ENCODE peak calls at places on chromosomes 12 and 14, in five cellular contexts. C, R, E, Y and Q are unnamed samples.

GRCh38 chr12:58455146-58455545 is 465.2 kb downstream of the LRIG3 start:
- DNase-seq in Y (no peak), R (no peak), C (no peak), E (no peak), Q (no peak)

GRCh38 chr14:93008381-93008780 is 85.4 kb downstream of the CHGA start:
- DNase-seq in Y (no peak), C (no peak), R (no peak), E (no peak), Q (no peak)

GRCh38 chr12:96578526-96579125 is 89.2 kb downstream of the CFAP54 start:
- DNase-seq in R (no peak), Y (peak), C (no peak), E (no peak), Q (peak)

GRCh38 chr12:31929140-31929526 is 30.1 kb upstream of the RESF1 start:
- DNase-seq in R (no peak), E (no peak), C (no peak), Y (no peak), Q (no peak)

GRCh38 chr12:51883998-51884675 is 3.8 kb upstream of the ANKRD33 start:
- DNase-seq in E (no peak), C (no peak), Y (no peak), R (no peak), Q (no peak)

GRCh38 chr14:59728294-59728693 is 142.3 kb downstream of the RTN1 start:
- DNase-seq in R (no peak), E (no peak), C (no peak), Y (no peak), Q (no peak)

GRCh38 chr14:100402631-100403030 is 79.5 kb downstream of the SLC25A47 start:
- DNase-seq in R (no peak), Y (no peak), E (no peak), C (no peak), Q (no peak)

GRCh38 chr12:52628111-52628507 is 9.8 kb upstream of the KRT73 start:
- DNase-seq in Y (no peak), C (no peak), E (no peak), R (no peak), Q (no peak)

GRCh38 chr12:1883513-1883912 is 34.9 kb downstream of the CACNA2D4 start:
- DNase-seq in Y (no peak), E (no peak), R (no peak), C (no peak), Q (no peak)

GRCh38 chr12:100504820-100505219 is 31.2 kb downstream of the NR1H4 start:
- DNase-seq in Y (no peak), E (no peak), C (peak), R (no peak), Q (no peak)

GRCh38 chr12:8989425-8989824 is at the start of gene KLRG1:
- DNase-seq in E (no peak), C (no peak), Y (no peak), R (no peak), Q (no peak)

GRCh38 chr12:42963993-42964392 is 374.4 kb upstream of the PRICKLE1 start:
- DNase-seq in R (no peak), C (no peak), Y (no peak), E (no peak), Q (no peak)

GRCh38 chr12:103272949-103273348 is 222.8 kb downstream of the C12orf42 start:
- DNase-seq in C (no peak), E (no peak), R (no peak), Y (no peak), Q (peak)

GRCh38 chr14:48553443-48553842 is 878.0 kb upstream of the MDGA2 start:
- DNase-seq in C (no peak), Y (no peak), E (no peak), R (no peak), Q (no peak)

GRCh38 chr12:6614513-6615177 is 7.5 kb upstream of the CHD4 start:
- DNase-seq in C (no peak), R (no peak), Y (no peak), E (no peak), Q (no peak)

GRCh38 chr12:6612652-6613014 is 5.5 kb upstream of the CHD4 start:
- DNase-seq in R (no peak), C (no peak), E (no peak), Y (peak), Q (no peak)

GRCh38 chr12:6613015-6613775 is 6.0 kb upstream of the CHD4 start:
- DNase-seq in E (peak), C (peak), Y (peak), R (no peak), Q (peak)

GRCh38 chr12:6613776-6614512 is 6.8 kb upstream of the CHD4 start:
- DNase-seq in Y (peak), E (peak), R (no peak), C (peak), Q (peak)

DNA sequence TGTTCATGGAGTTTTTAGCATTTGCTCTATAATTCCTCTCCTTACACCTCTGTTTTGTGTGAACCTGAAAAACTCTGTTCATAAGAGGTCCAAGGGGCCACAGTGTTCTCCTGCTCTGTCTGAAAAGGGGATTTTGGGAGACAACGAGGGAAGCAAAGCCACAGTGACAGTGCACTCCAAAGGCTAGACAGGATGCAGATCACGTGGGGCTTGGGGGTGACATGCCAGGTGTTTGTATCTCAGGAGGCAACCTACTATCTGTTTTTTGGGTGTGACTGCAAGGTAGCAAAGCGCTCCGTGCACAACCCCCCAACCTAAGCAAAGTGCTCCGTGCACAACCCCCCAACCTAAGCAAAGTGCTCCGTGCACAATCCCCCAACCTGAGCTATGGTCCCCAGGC is 5.1 kb upstream of the CHD4 start:
- DNase-seq in Y (peak), E (no peak), C (peak), R (no peak), Q (no peak)
- H3K4me3 ChIP-seq in Y (peak), E (no peak), C (no peak), R (peak), Q (no peak)

DNA sequence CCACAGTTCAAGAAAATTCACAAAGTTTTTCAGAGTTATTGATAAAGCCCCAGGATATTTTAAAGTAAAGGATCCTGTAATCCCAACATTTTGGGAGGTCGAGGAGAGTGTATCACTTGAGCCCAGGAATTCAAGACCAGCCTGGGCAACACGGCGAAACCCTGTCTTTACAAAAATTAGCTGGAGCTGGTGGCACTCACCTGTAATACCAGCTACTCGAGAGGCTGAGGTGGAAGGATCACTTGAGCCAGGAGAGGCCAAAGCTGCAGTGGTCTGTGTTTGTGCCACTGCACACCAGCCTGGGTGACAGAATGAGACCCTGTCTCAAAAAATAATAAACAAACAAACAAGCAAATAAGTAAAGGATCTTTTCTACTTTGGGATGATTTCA is 39.5 kb upstream of the LRRK2 start:
- DNase-seq in C (no peak), E (no peak), Y (no peak), R (no peak), Q (no peak)
- TF ChIP-seq CTCF in C (no peak), E (no peak), Y (no peak), R (no peak), Q (no peak)

DNA sequence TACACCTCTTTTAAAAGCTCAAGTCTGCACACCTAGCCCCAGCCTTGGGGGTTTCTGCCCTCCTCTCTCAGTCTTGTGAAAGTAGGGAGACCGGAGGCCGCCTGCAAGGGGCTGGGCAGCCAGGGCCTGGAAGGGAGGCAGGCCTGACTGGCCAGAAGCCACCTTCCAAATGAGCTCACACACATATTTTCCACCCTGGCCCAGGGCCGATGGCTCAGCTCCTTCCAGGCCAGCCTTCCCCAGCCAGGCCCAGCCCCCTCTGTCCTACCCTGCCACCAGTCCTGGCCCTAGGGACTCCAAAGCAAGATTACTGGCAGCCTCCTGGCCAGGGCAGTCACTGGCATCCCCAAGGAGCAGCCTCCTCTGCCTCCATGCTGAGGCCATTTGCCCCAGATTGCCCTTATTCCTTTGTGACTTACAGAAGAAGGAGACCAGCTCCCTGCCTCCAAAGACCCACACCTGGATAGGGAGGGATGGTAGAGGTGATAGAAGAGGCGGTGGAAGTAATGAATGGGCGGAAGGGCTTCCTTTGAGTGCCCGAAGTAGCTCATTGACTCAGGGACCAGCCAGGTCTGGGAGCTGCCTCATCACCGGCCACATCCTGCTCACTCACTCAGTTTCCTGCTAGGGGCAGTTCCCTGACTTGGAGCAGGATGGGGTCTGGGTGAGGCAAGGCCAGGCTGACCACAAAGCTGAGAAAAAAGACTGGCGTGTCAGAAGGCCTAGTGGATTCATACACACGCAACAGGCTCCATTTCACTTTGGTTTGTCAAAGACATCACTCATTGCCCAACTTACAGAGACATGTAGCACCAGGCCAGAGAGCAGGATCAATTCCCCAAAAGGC is 14.8 kb downstream of the MMP14 start:
- DNase-seq in E (peak), R (no peak), C (peak), Y (no peak), Q (peak)
- H3K4me3 ChIP-seq in E (no peak), R (no peak), C (no peak), Y (no peak), Q (no peak)

GRCh38 chr12:111607239-111607638 is 8.1 kb upstream of the ATXN2 start:
- DNase-seq in R (no peak), Y (no peak), C (no peak), E (no peak), Q (no peak)
- TF ChIP-seq CTCF in R (no peak), Y (no peak), C (no peak), E (no peak), Q (no peak)

GRCh38 chr14:21343035-21343794 is 40.6 kb downstream of the SUPT16H start:
- DNase-seq in R (no peak), E (no peak), C (no peak), Y (no peak), Q (no peak)
- H3K4me3 ChIP-seq in R (no peak), E (no peak), C (no peak), Y (no peak), Q (no peak)